ENCODE peak calls at places on chromosomes 4 and X, in nine cellular contexts. C is hippocampal formation, E is GM12865, U is pons, L is AG04450, B is NCI-H1092, I is GM20000, T is DND-41, F is brain microvascular endothelial cell. O is an unnamed sample.
A peak's percentile ranks its signal among the peaks of the same experiment; 100 is the strongest.

GRCh38 chr4:95092762-95093161 is 335.0 kb downstream of the BMPR1B start:
- DNase-seq in C (no peak), E (no peak), U (no peak), L (no peak), B (peak; percentile 1), I (no peak), T (peak; percentile 62), F (no peak), O (no peak)

GRCh38 chrX:68839771-68840170 is 10.9 kb downstream of the EFNB1 start:
- DNase-seq in C (no peak), E (no peak), U (no peak), L (no peak), B (no peak), I (no peak), T (no peak), F (no peak), O (no peak)

GRCh38 chr4:153403761-153404160 is 59.3 kb downstream of the MND1 start:
- DNase-seq in C (no peak), E (no peak), U (no peak), L (no peak), B (no peak), I (no peak), T (no peak), F (no peak), O (no peak)

GRCh38 chrX:65643046-65643785 is 24.2 kb upstream of the MSN start:
- DNase-seq in C (no peak), E (no peak), U (no peak), L (no peak), B (no peak), I (no peak), T (no peak), F (no peak), O (no peak)

GRCh38 chrX:118847676-118848075 is 24.1 kb downstream of the ZCCHC12 start:
- DNase-seq in C (no peak), E (peak; percentile 25), U (peak; percentile 74), L (no peak), B (peak; percentile 48), I (peak; percentile 45), T (no peak), F (peak; percentile 34), O (peak; percentile 29)

GRCh38 chr4:139556735-139557505 is 901 bp upstream of the SETD7 start:
- DNase-seq in C (peak; percentile 61), E (peak; percentile 62), U (peak; percentile 76), L (no peak), B (peak; percentile 88), I (peak; percentile 43), T (peak; percentile 73), F (no peak), O (peak; percentile 40)

GRCh38 chr4:140227286-140227685 is 73.3 kb upstream of the MAML3 start:
- DNase-seq in C (no peak), E (no peak), U (no peak), L (no peak), B (no peak), I (no peak), T (no peak), F (no peak), O (no peak)

GRCh38 chr4:1609901-1610790 is 74.0 kb downstream of the FAM53A start:
- DNase-seq in C (no peak), E (no peak), U (no peak), L (no peak), B (no peak), I (no peak), T (no peak), F (no peak), O (no peak)

GRCh38 chr4:140355288-140355687 is 18.2 kb upstream of the SCOC start:
- DNase-seq in C (no peak), E (no peak), U (no peak), L (no peak), B (no peak), I (no peak), T (no peak), F (no peak), O (no peak)

GRCh38 chr4:72714482-72715279 is 145.7 kb upstream of the ADAMTS3 start:
- DNase-seq in C (no peak), E (no peak), U (no peak), L (no peak), B (no peak), I (no peak), T (no peak), F (no peak), O (no peak)

GRCh38 chr4:2848449-2848848 is 4.8 kb downstream of the ADD1 start:
- DNase-seq in C (no peak), E (no peak), U (no peak), L (no peak), B (no peak), I (no peak), T (no peak), F (no peak), O (no peak)

GRCh38 chrX:103063918-103064434 is at the start of gene BEX1:
- DNase-seq in C (peak; percentile 41), E (no peak), U (peak; percentile 48), L (no peak), B (peak; percentile 92), I (no peak), T (no peak), F (peak; percentile 54), O (peak; percentile 64)

GRCh38 chr4:139828966-139829662 is 163.5 kb downstream of the MGST2 start:
- DNase-seq in C (no peak), E (no peak), U (peak; percentile 53), L (no peak), B (no peak), I (no peak), T (no peak), F (no peak), O (no peak)

GRCh38 chr4:108351806-108352205 is 183.1 kb upstream of the LEF1 start:
- DNase-seq in C (no peak), E (no peak), U (no peak), L (no peak), B (no peak), I (no peak), T (no peak), F (peak; percentile 61), O (no peak)

GRCh38 chrX:111728096-111728495 is 47.1 kb downstream of the ALG13 start:
- DNase-seq in C (no peak), E (no peak), U (no peak), L (no peak), B (no peak), I (no peak), T (no peak), F (no peak), O (no peak)

GRCh38 chr4:168421671-168422070 is 58.6 kb downstream of the DDX60L start:
- DNase-seq in C (no peak), E (no peak), U (no peak), L (no peak), B (no peak), I (no peak), T (no peak), F (peak; percentile 72), O (peak; percentile 85)

GRCh38 chrX:69124108-69124507 is 41.1 kb downstream of the PJA1 start:
- DNase-seq in C (no peak), E (no peak), U (no peak), L (peak; percentile 10), B (no peak), I (no peak), T (no peak), F (peak; percentile 9), O (no peak)

GRCh38 chrX:120604359-120604782 is 470 bp downstream of the MCTS1 start:
- DNase-seq in C (no peak), E (peak; percentile 65), U (no peak), L (no peak), B (peak; percentile 27), I (peak; percentile 28), T (peak; percentile 49), F (peak; percentile 32), O (peak; percentile 34)

GRCh38 chr4:90126805-90127204 is 389 bp upstream of the CCSER1 start:
- DNase-seq in C (no peak), E (no peak), U (peak; percentile 20), L (no peak), B (no peak), I (no peak), T (no peak), F (no peak), O (no peak)

O was measured in Jurkat, Clone E6-1.